ENCODE peak calls at places on chromosomes 1 and 21, in four cellular contexts. I is naive thymus-derived CD4-positive, alpha-beta T cell; D is uterus; B is PC-3. S is an unnamed sample. For H3K9me3, the result is how much of the 10 kb centered on the place peaks cover.

GRCh38 chr1:187763976-187764375 is 935.2 kb downstream of the PLA2G4A start:
- DNase-seq in I (no peak), D (no peak), B (no peak), S (no peak)

GRCh38 chr1:173341307-173341706 is 134.2 kb upstream of the TNFSF4 start:
- DNase-seq in I (no peak), D (no peak), B (peak), S (peak)

GRCh38 chr1:61337981-61338848 is 255.9 kb downstream of the NFIA start:
- DNase-seq in I (no peak), D (peak), B (peak), S (peak)

GRCh38 chr1:15089244-15089992 is 64.1 kb upstream of the TMEM51 start:
- DNase-seq in I (no peak), D (no peak), B (peak), S (no peak)

GRCh38 chr1:8381618-8382017 is 63.7 kb downstream of the SLC45A1 start:
- DNase-seq in I (no peak), D (peak), B (no peak), S (no peak)

GRCh38 chr1:167563579-167564246 is 10.2 kb upstream of the CREG1 start:
- DNase-seq in I (no peak), D (no peak), B (peak), S (no peak)

GRCh38 chr21:35428927-35429326 is 379.8 kb upstream of the RUNX1 start:
- DNase-seq in I (no peak), D (no peak), B (no peak), S (no peak)

GRCh38 chr1:11337536-11338350 is 64.7 kb downstream of the UBIAD1 start:
- DNase-seq in I (peak), D (peak), B (peak), S (peak)

GRCh38 chr1:29804181-29804899 is 568.0 kb downstream of the PTPRU start:
- DNase-seq in I (no peak), D (no peak), B (no peak), S (no peak)

GRCh38 chr1:65213271-65213905 is 65.4 kb downstream of the AK4 start:
- DNase-seq in I (peak), D (no peak), B (no peak), S (no peak)

GRCh38 chr1:27526569-27527222 is 36.7 kb upstream of the WASF2 start:
- DNase-seq in I (no peak), D (no peak), B (no peak), S (no peak)

GRCh38 chr1:14996133-14997050 is 157.2 kb upstream of the TMEM51 start:
- DNase-seq in I (no peak), D (no peak), B (peak), S (peak)

GRCh38 chr1:194347184-194347583 is 1160.8 kb upstream of the B3GALT2 start:
- DNase-seq in I (no peak), D (no peak), B (no peak), S (no peak)

GRCh38 chr1:175073633-175074032 is 6.0 kb downstream of the TNN start:
- DNase-seq in I (no peak), D (no peak), B (no peak), S (no peak)

GRCh38 chr1:37456614-37457013 is 17.8 kb upstream of the ZC3H12A start:
- DNase-seq in I (no peak), D (no peak), B (no peak), S (no peak)

GRCh38 chr1:47561523-47562007 is 123.7 kb downstream of the FOXD2 start:
- DNase-seq in I (no peak), D (no peak), B (peak), S (no peak)

GRCh38 chr1:26349196-26349885 is 4.6 kb downstream of the CRYBG2 start:
- DNase-seq in I (no peak), D (no peak), B (peak), S (peak)

GRCh38 chr1:214993419-214993818 is 89.1 kb upstream of the KCNK2 start:
- DNase-seq in I (no peak), D (no peak), B (no peak), S (no peak)

GRCh38 chr1:214991691-214992315 is 90.7 kb upstream of the KCNK2 start:
- DNase-seq in I (no peak), D (no peak), B (no peak), S (no peak)

GRCh38 chr1:214989341-214989740 is 93.2 kb upstream of the KCNK2 start:
- DNase-seq in I (no peak), D (no peak), B (peak), S (peak)

DNA sequence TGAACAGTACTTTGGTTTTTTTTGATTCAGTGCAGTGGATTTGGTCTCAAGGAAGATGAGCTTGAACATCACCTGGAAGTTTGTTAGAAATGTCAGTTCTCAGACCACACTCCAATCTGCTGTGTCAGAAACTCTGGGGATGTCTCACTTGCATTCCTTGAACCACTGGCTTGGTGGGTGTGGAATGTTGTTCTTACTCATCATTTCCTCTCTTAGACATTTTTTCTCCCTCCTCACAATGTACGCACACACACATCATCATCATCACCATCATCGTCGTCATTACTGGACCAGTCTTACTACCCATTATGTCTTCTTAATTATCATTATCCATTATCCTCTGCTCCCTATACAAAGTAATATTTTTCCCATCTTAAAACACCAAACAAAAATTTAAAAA is 91.9 kb upstream of the KCNK2 start:
- DNase-seq in I (no peak), D (no peak), B (peak), S (peak)
- H3K4me3 ChIP-seq in I (no peak), D (no peak), B (no peak), S (no peak)

GRCh38 chr1:4165901-4166300 is 265.8 kb upstream of the C1orf174 start:
- DNase-seq in I (no peak), D (no peak), B (no peak), S (no peak)

GRCh38 chr1:4166711-4167110 is 266.6 kb upstream of the C1orf174 start:
- DNase-seq in I (no peak), D (no peak), B (no peak), S (no peak)

GRCh38 chr1:4156241-4156640 is 256.2 kb upstream of the C1orf174 start:
- DNase-seq in I (no peak), D (no peak), B (no peak), S (no peak)

GRCh38 chr1:4160181-4160580 is 260.1 kb upstream of the C1orf174 start:
- DNase-seq in I (no peak), D (no peak), B (no peak), S (no peak)

GRCh38 chr1:4161271-4162006 is 261.4 kb upstream of the C1orf174 start:
- DNase-seq in I (no peak), D (no peak), B (no peak), S (no peak)
- H3K9me3 ChIP-seq in I (under half), D (under half), B (under half), S (under half)

GRCh38 chr1:63321061-63321787 is 1.1 kb upstream of the FOXD3 start:
- DNase-seq in I (no peak), D (no peak), B (no peak), S (no peak)
- H3K4me3 ChIP-seq in I (no peak), D (no peak), B (peak), S (no peak)

GRCh38 chr1:108590947-108591346 is 31.0 kb downstream of the EEIG2 start:
- DNase-seq in I (no peak), D (peak), B (peak), S (peak)
- H3K9me3 ChIP-seq in I (under half), D (under half), B (under half), S (under half)

GRCh38 chr1:204883405-204883804 is 12.7 kb downstream of the NFASC start:
- DNase-seq in I (no peak), D (no peak), B (no peak), S (no peak)

GRCh38 chr1:204888294-204888693 is 17.6 kb downstream of the NFASC start:
- DNase-seq in I (no peak), D (no peak), B (no peak), S (no peak)

GRCh38 chr1:204885288-204885711 is 14.6 kb downstream of the NFASC start:
- DNase-seq in I (no peak), D (peak), B (no peak), S (no peak)

GRCh38 chr1:204887846-204888245 is 17.2 kb downstream of the NFASC start:
- DNase-seq in I (no peak), D (no peak), B (no peak), S (no peak)

DNA sequence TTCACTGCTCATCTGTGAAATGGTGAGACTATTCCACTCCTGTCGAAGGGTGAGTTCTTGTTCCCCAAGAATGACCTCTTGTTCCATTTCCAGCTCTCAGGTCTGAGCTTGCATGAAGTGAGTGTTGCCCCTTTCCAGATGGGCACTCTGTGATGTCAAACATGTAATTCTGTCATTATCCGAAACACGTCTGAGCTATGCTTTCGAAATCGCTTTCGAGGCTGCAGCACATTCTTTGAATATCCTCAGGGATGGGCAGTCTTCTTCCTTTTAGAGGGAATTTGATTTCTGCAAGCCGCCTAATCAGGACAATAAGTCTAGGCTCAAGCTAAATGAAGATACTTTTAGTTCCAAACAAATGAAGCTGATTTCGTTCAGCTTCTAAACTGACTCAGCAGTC is 15.1 kb downstream of the NFASC start:
- DNase-seq in I (no peak), D (no peak), B (no peak), S (no peak)
- H3K4me3 ChIP-seq in I (no peak), D (peak), B (no peak), S (no peak)

S was measured in MG63.